ENCODE peak calls at places on chromosome 18, in four cellular contexts. W is heart right ventricle, F is PC-3, I is stomach. J is an unnamed sample.

GRCh38 chr18:45068563-45069191 is 388.0 kb downstream of the SETBP1 start:
- DNase-seq in W (no peak), F (no peak), I (no peak), J (no peak)

GRCh38 chr18:63319383-63320040 is at the start of gene BCL2:
- DNase-seq in F (peak; percentile 10), I (no peak), W (no peak), J (peak; percentile 39)

GRCh38 chr18:9743200-9744016 is 35.3 kb downstream of the RAB31 start:
- DNase-seq in W (no peak), F (peak; percentile 99), I (peak; percentile 47), J (no peak)

GRCh38 chr18:11956371-11957308 is 24.7 kb upstream of the IMPA2 start:
- DNase-seq in W (no peak), I (no peak), F (no peak), J (no peak)

GRCh38 chr18:26546170-26546874 is 2.0 kb downstream of the KCTD1 start:
- DNase-seq in W (no peak), F (peak; percentile 25), I (no peak), J (no peak)

GRCh38 chr18:41395695-41396094 is 559.3 kb upstream of the PIK3C3 start:
- DNase-seq in W (no peak), I (no peak), F (peak; percentile 73), J (no peak)

GRCh38 chr18:22141211-22141610 is 28.2 kb upstream of the GATA6 start:
- DNase-seq in W (no peak), I (no peak), F (no peak), J (no peak)

GRCh38 chr18:22189431-22189830 is 20.0 kb downstream of the GATA6 start:
- DNase-seq in W (no peak), I (no peak), F (no peak), J (no peak)

GRCh38 chr18:39840406-39840805 is 2114.6 kb upstream of the PIK3C3 start:
- DNase-seq in F (no peak), W (no peak), I (no peak), J (no peak)

GRCh38 chr18:79950440-79951341 is 762 bp downstream of the SLC66A2 start:
- DNase-seq in F (peak; percentile 31), I (peak; percentile 50), W (peak; percentile 50), J (peak; percentile 90)

GRCh38 chr18:62925031-62925688 is 209.8 kb downstream of the PHLPP1 start:
- DNase-seq in I (no peak), F (peak; percentile 88), W (no peak), J (no peak)

GRCh38 chr18:43587538-43588153 is 310.4 kb upstream of the SYT4 start:
- DNase-seq in W (no peak), I (no peak), F (peak; percentile 34), J (no peak)

GRCh38 chr18:55484773-55485172 is 103.2 kb downstream of the TCF4 start:
- DNase-seq in I (no peak), F (no peak), W (no peak), J (no peak)

GRCh38 chr18:29523371-29523770 is 1346.4 kb upstream of the CDH2 start:
- DNase-seq in I (no peak), W (no peak), F (no peak), J (no peak)

GRCh38 chr18:44185981-44186380 is 494.7 kb upstream of the SETBP1 start:
- DNase-seq in W (no peak), F (no peak), I (no peak), J (no peak)

GRCh38 chr18:5943514-5943913 is 48.2 kb upstream of the TMEM200C start:
- DNase-seq in F (no peak), W (no peak), I (no peak), J (no peak)

GRCh38 chr18:7116001-7116831 is 1.4 kb downstream of the LAMA1 start:
- DNase-seq in F (no peak), I (no peak), W (no peak), J (no peak)

GRCh38 chr18:47731276-47731675 is 199.2 kb downstream of the SMAD2 start:
- DNase-seq in I (no peak), W (no peak), F (no peak), J (no peak)

GRCh38 chr18:3468833-3469232 is 18.9 kb downstream of the TGIF1 start:
- DNase-seq in I (no peak), W (no peak), F (no peak), J (no peak)

GRCh38 chr18:11004294-11004693 is 145.1 kb downstream of the PIEZO2 start:
- DNase-seq in I (no peak), W (no peak), F (no peak), J (no peak)

GRCh38 chr18:77068321-77068841 is 64.2 kb downstream of the MBP start:
- DNase-seq in F (peak; percentile 60), W (no peak), I (no peak), J (no peak)

GRCh38 chr18:75081486-75081885 is 127.5 kb downstream of the PTGR3 start:
- DNase-seq in F (no peak), I (no peak), W (no peak), J (no peak)
- TF ChIP-seq CTCF in F (no peak), I (no peak), W (no peak), J (no peak)

GRCh38 chr18:33744032-33744697 is 166.1 kb downstream of the ASXL3 start:
- DNase-seq in I (no peak), F (no peak), W (no peak), J (peak; percentile 38)
- TF ChIP-seq CTCF in I (no peak), F (peak; percentile 30), W (no peak), J (no peak)

GRCh38 chr18:8608795-8609673 is at the start of gene RAB12:
- DNase-seq in I (peak; percentile 87), F (peak; percentile 82), W (peak; percentile 91), J (peak; percentile 98)
- TF ChIP-seq CTCF in I (peak; percentile 61), F (peak; percentile 43), W (peak; percentile 53), J (peak; percentile 61)

GRCh38 chr18:50695431-50696176 is 124.2 kb downstream of the MRO start:
- DNase-seq in I (no peak), W (peak; percentile 36), F (no peak), J (no peak)
- TF ChIP-seq CTCF in I (no peak), W (no peak), F (no peak), J (no peak)

DNA sequence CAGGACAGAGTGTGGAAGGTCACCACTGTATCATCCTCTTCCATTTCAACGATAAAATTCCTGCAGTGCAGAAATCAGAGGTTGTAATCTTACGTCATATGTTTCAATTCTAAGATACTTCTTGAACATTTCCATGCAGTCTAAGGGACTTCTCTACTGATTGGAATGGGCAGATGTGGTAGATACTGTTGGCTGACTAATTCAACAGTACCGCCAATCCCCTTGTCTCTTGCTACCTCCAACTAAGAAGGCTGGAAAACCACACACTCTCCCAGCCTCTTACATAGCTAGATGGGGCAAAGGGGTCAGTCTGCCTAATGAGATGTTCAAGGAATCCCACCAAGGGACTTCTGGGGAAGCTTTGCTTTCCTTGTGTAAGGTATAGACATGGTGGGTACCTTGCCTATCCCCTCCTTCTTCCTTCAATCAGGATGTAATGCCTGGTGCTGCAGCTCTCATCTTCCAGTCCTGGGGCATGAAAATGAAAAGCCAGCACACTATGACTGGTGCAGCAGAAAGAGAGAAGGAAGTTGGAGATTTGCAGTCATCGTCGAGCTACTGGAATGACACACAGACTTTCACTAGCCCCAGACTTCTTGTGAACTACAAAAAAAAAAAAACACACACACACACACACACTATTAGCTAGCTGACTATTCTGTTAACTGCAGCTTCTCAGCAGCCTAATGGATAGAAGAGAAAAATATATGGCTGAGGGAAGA is 84.1 kb downstream of the ALPK2 start:
- DNase-seq in F (no peak), W (no peak), I (no peak), J (no peak)
- TF ChIP-seq CTCF in F (no peak), W (no peak), I (no peak), J (no peak)

J was measured in left lung.